ENCODE peak calls at places on chromosomes 2 and 18, in seven cellular contexts. K is A549, T is brain microvascular endothelial cell, Y is AG09319, S is glutamatergic neuron, L is cardiac muscle cell, V is NB4. F is an unnamed sample.

GRCh38 chr2:46947841-46948240 is 32.2 kb upstream of the MCFD2 start:
- DNase-seq in S (no peak), L (no peak), K (no peak), T (no peak), Y (no peak), V (no peak), F (no peak)

GRCh38 chr2:71181316-71181715 is 45.6 kb downstream of the PAIP2B start:
- DNase-seq in L (no peak), K (no peak), Y (no peak), V (no peak), T (no peak), S (no peak), F (no peak)

GRCh38 chr2:152098798-152099654 is at the start of gene CACNB4:
- DNase-seq in S (peak), K (peak), Y (no peak), T (peak), V (peak), L (peak), F (no peak)

GRCh38 chr2:229454934-229455631 is 184.0 kb upstream of the PID1 start:
- DNase-seq in K (no peak), Y (no peak), T (peak), L (peak), S (no peak), V (no peak), F (no peak)

GRCh38 chr2:189549440-189549832 is 31.1 kb downstream of the SLC40A1 start:
- DNase-seq in K (no peak), V (no peak), S (no peak), Y (no peak), L (peak), T (no peak), F (no peak)

GRCh38 chr2:173130521-173131467 is 55.1 kb downstream of the MAP3K20 start:
- DNase-seq in V (no peak), S (no peak), Y (no peak), T (no peak), K (no peak), L (peak), F (no peak)

GRCh38 chr2:216696751-216697560 is 1.6 kb upstream of the IGFBP5 start:
- DNase-seq in Y (no peak), K (peak), S (no peak), L (peak), T (peak), V (peak), F (peak)

GRCh38 chr2:97740590-97741182 is 27.3 kb downstream of the ZAP70 start:
- DNase-seq in T (no peak), S (peak), V (peak), Y (no peak), K (peak), L (peak), F (peak)

GRCh38 chr2:38093503-38093902 is 17.6 kb upstream of the CYP1B1 start:
- DNase-seq in Y (no peak), L (peak), V (peak), T (no peak), S (no peak), K (no peak), F (no peak)

GRCh38 chr2:173962036-173962435 is 3.1 kb downstream of the SP3 start:
- DNase-seq in S (no peak), V (peak), K (no peak), L (no peak), Y (no peak), T (no peak), F (no peak)

GRCh38 chr2:28047698-28048097 is 157.2 kb downstream of the BABAM2 start:
- DNase-seq in L (peak), V (peak), S (no peak), Y (peak), K (no peak), T (peak), F (no peak)

GRCh38 chr2:198004921-198005829 is 200.8 kb downstream of the PLCL1 start:
- DNase-seq in T (no peak), Y (no peak), L (no peak), K (no peak), V (no peak), S (no peak), F (no peak)

GRCh38 chr2:190862591-190862991 is 18.0 kb upstream of the GLS start:
- DNase-seq in Y (no peak), L (peak), T (peak), V (peak), K (no peak), S (no peak), F (no peak)

GRCh38 chr2:125979886-125980285 is 676.1 kb upstream of the GYPC start:
- DNase-seq in Y (no peak), L (no peak), K (no peak), V (no peak), S (peak), T (no peak), F (no peak)

GRCh38 chr2:241961454-241961853 is 91.9 kb downstream of the RTP5 start:
- DNase-seq in L (no peak), T (no peak), Y (no peak), K (no peak), S (no peak), V (no peak), F (no peak)

GRCh38 chr2:36800381-36800780 is 103.9 kb downstream of the VIT start:
- DNase-seq in L (no peak), Y (no peak), V (no peak), K (no peak), T (no peak), S (no peak), F (no peak)

GRCh38 chr18:59961086-59961485 is 61.3 kb downstream of the PMAIP1 start:
- DNase-seq in T (no peak), L (no peak), Y (no peak), V (no peak), S (no peak), K (no peak), F (no peak)

GRCh38 chr2:128498589-128498988 is 179.9 kb upstream of the HS6ST1 start:
- DNase-seq in Y (no peak), V (no peak), L (no peak), K (no peak), T (no peak), S (no peak), F (no peak)

GRCh38 chr2:190910341-190911136 is 29.9 kb downstream of the GLS start:
- DNase-seq in Y (no peak), L (peak), S (no peak), V (no peak), K (no peak), T (no peak), F (no peak)

GRCh38 chr2:207960090-207960489 is 65.2 kb downstream of the PLEKHM3 start:
- DNase-seq in T (no peak), S (no peak), L (no peak), V (no peak), Y (no peak), K (no peak), F (no peak)

GRCh38 chr2:125745514-125745913 is 910.4 kb upstream of the GYPC start:
- DNase-seq in T (peak), Y (no peak), L (peak), S (peak), K (no peak), V (peak), F (peak)

GRCh38 chr18:78739843-78740677 is 239.6 kb upstream of the SALL3 start:
- DNase-seq in V (no peak), Y (no peak), T (no peak), S (no peak), L (no peak), K (no peak), F (no peak)

DNA sequence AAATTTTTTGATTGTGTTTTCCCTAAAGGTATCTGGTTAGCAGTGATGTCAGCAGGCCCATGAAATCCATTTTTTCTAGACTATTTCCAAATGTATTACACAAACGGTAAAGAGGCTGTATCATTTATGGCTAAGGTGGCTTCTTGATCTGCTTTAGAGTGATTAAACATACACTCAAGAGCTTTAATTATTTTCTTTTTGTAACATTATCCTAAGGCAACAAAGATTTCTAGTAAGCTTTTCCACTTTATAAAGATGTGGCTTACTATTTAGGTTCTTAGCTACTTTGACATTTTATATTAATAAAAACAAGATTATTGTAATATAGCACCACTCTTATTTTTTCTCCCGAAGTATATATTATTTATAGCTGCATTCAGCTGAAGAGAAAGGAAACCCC is 16.5 kb downstream of the MFF start:
- DNase-seq in Y (no peak), V (no peak), L (no peak), S (no peak), K (no peak), T (no peak), F (no peak)
- TF ChIP-seq CTCF in Y (no peak), V (no peak), L (no peak), S (no peak), K (no peak), T (no peak), F (no peak)

GRCh38 chr2:16281451-16282330 is 341.3 kb downstream of the MYCN start:
- DNase-seq in T (no peak), L (peak), S (peak), K (peak), Y (no peak), V (peak), F (peak)
- TF ChIP-seq CTCF in T (peak), L (peak), S (peak), K (peak), Y (no peak), V (peak), F (peak)

DNA sequence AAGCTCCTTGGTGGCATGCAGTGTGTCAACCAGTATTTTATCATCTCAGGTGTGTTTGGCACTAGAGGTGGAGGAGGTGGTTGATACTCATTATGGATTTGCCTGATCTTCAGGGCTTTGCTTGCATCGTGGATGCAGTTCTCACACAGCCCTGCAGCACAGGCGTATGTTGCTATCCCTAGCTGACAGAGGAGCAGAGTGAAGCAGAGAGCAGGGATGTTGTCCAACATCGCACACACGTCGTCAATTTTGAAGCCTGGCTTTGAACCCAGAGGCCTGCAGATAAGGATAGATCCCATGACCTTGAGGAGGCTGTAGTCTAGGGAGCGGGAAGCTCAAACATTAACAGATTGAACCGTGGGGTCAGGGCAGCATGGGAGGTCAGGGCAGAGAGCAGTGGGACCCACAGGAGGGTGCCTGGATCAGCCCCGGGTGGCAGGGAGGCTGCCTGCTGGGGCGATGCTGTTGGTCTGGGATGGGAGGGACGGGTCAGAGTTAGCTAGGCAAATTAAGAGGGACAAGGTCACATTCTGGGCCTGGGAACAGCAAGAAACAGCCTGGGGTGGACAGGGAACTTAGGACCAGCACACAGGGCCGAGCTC is 4.2 kb downstream of the RNF144A start:
- DNase-seq in T (no peak), S (no peak), L (no peak), K (no peak), V (no peak), Y (no peak), F (no peak)
- TF ChIP-seq CTCF in T (no peak), S (no peak), L (no peak), K (no peak), V (no peak), Y (no peak), F (no peak)

DNA sequence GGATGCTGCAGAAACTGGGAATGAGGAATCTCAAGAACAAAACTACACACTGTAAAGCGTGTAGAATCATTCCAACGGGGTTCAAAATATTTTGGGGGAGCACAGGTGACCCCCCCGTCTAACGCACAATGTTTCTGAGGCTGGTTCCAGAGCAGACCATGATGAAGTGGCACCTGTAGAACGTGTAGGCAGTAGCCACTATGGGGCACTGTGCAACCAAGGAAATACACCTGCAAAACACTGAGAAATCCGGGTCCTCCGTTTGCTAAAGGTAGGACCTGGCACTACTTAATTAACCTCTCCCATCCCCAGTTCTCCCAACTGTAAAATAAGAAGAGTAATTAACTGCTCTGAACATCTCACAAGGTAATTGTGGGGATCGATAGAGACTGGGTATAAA is 22.6 kb downstream of the ST6GAL2 start:
- DNase-seq in Y (no peak), L (no peak), K (no peak), S (no peak), V (no peak), T (no peak), F (no peak)
- TF ChIP-seq CTCF in Y (no peak), L (peak), K (peak), S (no peak), V (peak), T (peak), F (no peak)

GRCh38 chr2:219177594-219178376 is at the start of gene RETREG2:
- DNase-seq in S (peak), V (peak), T (peak), L (peak), Y (peak), K (peak), F (peak)
- TF ChIP-seq CTCF in S (peak), V (no peak), T (peak), L (peak), Y (peak), K (peak), F (peak)

DNA sequence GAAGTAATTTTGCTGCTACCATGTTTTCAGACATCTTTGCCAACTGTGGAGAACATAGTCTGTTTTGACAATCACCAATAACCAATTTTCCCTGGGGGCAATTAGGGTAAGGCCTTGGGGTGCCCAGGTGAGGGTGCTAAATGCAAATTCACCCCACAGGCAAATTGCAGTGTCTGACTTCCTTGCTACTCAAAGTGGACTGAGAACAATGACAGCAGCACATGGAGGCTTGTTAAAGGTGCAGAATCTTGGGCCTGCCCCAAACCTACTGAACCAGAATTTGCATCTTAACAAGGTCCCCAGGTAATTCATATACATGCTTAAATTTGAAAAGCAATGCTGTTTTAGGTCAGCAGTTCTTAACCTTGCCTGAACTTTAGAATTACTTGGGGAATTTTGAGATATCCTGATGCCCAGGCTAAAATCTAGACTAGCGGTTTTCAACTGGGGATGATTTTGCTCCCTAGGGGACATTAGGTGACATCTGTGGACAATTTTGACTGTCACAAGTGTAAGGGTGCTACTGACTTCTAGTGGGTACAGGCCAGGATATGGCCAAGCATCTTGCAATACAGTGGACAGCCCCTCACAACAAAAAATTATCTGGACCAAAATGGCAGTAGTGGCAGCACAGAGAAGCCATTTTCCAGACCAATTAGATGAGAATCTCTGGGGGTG is 80.2 kb upstream of the GCFC2 start:
- DNase-seq in Y (no peak), K (no peak), T (no peak), S (no peak), V (no peak), L (no peak), F (no peak)
- TF ChIP-seq CTCF in Y (no peak), K (no peak), T (no peak), S (no peak), V (no peak), L (no peak), F (no peak)

GRCh38 chr2:43798300-43798699 is 24.5 kb downstream of the DYNC2LI1 start:
- DNase-seq in L (peak), Y (no peak), K (peak), S (no peak), V (peak), T (no peak), F (no peak)
- TF ChIP-seq CTCF in L (peak), Y (no peak), K (peak), S (peak), V (peak), T (no peak), F (peak)

DNA sequence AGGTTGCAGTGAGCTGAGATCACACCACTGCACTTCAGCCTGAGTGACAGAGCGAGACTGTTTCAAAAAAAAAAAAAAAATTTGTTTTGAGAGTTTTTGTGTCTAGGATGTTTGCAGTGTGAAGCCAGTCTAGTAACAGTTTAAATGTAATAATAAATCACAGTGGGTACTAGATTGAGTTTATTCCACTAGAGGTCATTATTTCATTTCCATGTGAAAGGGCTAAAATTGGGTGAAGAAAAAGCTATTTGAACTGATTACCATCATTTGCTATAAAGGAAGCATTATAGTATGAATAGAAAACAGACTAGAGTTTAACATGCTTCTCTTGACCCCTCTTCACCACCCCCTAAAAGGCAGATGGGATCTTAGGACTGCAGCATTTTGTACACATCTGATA is 20.3 kb downstream of the SNRPD1 start:
- DNase-seq in Y (no peak), V (no peak), T (no peak), S (no peak), K (no peak), L (peak), F (no peak)
- TF ChIP-seq CTCF in Y (no peak), V (no peak), T (no peak), S (no peak), K (no peak), L (peak), F (no peak)

GRCh38 chr2:14273650-14274049 is 358.9 kb upstream of the LRATD1 start:
- DNase-seq in T (no peak), L (no peak), Y (no peak), S (no peak), V (no peak), K (no peak), F (no peak)
- TF ChIP-seq CTCF in T (no peak), L (no peak), Y (no peak), S (no peak), V (no peak), K (no peak), F (no peak)

GRCh38 chr18:11857177-11857887 is 6.1 kb downstream of the CHMP1B start:
- DNase-seq in K (peak), S (no peak), Y (peak), V (peak), T (peak), L (peak), F (peak)

GRCh38 chr18:11860594-11861450 is 9.6 kb downstream of the CHMP1B start:
- DNase-seq in K (no peak), T (no peak), Y (no peak), S (no peak), V (no peak), L (no peak), F (no peak)

GRCh38 chr18:11861583-11862288 is 10.5 kb downstream of the CHMP1B start:
- DNase-seq in T (no peak), L (peak), S (no peak), Y (no peak), V (no peak), K (no peak), F (no peak)

GRCh38 chr18:11859282-11859797 is 8.1 kb downstream of the CHMP1B start:
- DNase-seq in V (no peak), Y (no peak), S (no peak), K (no peak), L (no peak), T (no peak), F (no peak)

GRCh38 chr18:11859903-11860407 is 8.7 kb downstream of the CHMP1B start:
- DNase-seq in K (peak), S (no peak), T (peak), V (peak), L (peak), Y (no peak), F (peak)
- TF ChIP-seq CTCF in K (peak), S (no peak), T (peak), V (no peak), L (peak), Y (no peak), F (no peak)